ENCODE peak calls at places on chromosomes 13 and 19, in ten cellular contexts. M is mammary epithelial cell; N is HCT116; V is brain microvascular endothelial cell; W is pancreas; T is stomach; P is psoas muscle; Q is heart left ventricle; O is IMR-90; Y is CD4-positive, alpha-beta T cell. R is an unnamed sample.

GRCh38 chr19:8399681-8400188 is 9.6 kb downstream of the RAB11B start:
- DNase-seq in M (no peak), N (no peak), V (no peak), W (peak; percentile 36), T (no peak), P (no peak), Q (no peak), O (no peak), Y (no peak), R (no peak)

GRCh38 chr13:72062566-72062965 is 195.6 kb upstream of the DACH1 start:
- DNase-seq in M (peak; percentile 32), N (no peak), V (no peak), W (no peak), T (no peak), P (peak; percentile 9), Q (peak; percentile 9), O (no peak), Y (no peak), R (no peak)

GRCh38 chr13:98143601-98144500 is 957 bp downstream of the FARP1 start:
- DNase-seq in M (peak; percentile 44), N (no peak), V (no peak), W (no peak), T (no peak), P (peak; percentile 34), Q (peak; percentile 27), O (peak; percentile 44), Y (no peak), R (no peak)

GRCh38 chr19:35350591-35350990 is 2.9 kb downstream of the FFAR1 start:
- DNase-seq in M (no peak), N (no peak), V (no peak), W (no peak), T (no peak), P (no peak), Q (no peak), O (no peak), Y (no peak), R (no peak)

GRCh38 chr19:3034194-3034844 is 5.2 kb upstream of the TLE2 start:
- DNase-seq in M (no peak), N (no peak), V (no peak), W (peak; percentile 39), T (no peak), P (no peak), Q (no peak), O (peak; percentile 64), Y (no peak), R (no peak)

GRCh38 chr13:80374453-80374852 is 33.5 kb upstream of the SPRY2 start:
- DNase-seq in M (no peak), N (no peak), V (no peak), W (no peak), T (no peak), P (peak; percentile 82), Q (peak; percentile 36), O (no peak), Y (no peak), R (no peak)

GRCh38 chr19:42471554-42472249 is 29.0 kb upstream of the CXCL17 start:
- DNase-seq in M (peak; percentile 55), N (no peak), V (peak; percentile 9), W (no peak), T (peak; percentile 46), P (no peak), Q (no peak), O (peak; percentile 5), Y (no peak), R (no peak)

GRCh38 chr13:50400930-50401553 is 385.8 kb downstream of the KCNRG start:
- DNase-seq in M (peak; percentile 89), N (no peak), V (peak; percentile 73), W (no peak), T (no peak), P (no peak), Q (no peak), O (peak; percentile 92), Y (no peak), R (no peak)

GRCh38 chr19:1122972-1123363 is 19.2 kb downstream of the GPX4 start:
- DNase-seq in M (peak; percentile 69), N (peak; percentile 55), V (peak; percentile 60), W (peak; percentile 73), T (peak; percentile 80), P (peak; percentile 78), Q (no peak), O (peak; percentile 56), Y (no peak), R (peak; percentile 82)

GRCh38 chr13:26423634-26424033 is 133.8 kb upstream of the WASF3 start:
- DNase-seq in M (no peak), N (no peak), V (no peak), W (no peak), T (no peak), P (peak; percentile 45), Q (peak; percentile 17), O (peak; percentile 51), Y (no peak), R (no peak)

GRCh38 chr13:25905411-25906010 is 146.3 kb downstream of the SHISA2 start:
- DNase-seq in M (no peak), N (no peak), V (no peak), W (no peak), T (no peak), P (no peak), Q (no peak), O (no peak), Y (no peak), R (no peak)

GRCh38 chr13:30618186-30618937 is 642 bp downstream of the USPL1 start:
- DNase-seq in M (peak; percentile 23), N (no peak), V (no peak), W (peak; percentile 42), T (peak; percentile 27), P (no peak), Q (no peak), O (no peak), Y (no peak), R (no peak)

GRCh38 chr19:19538767-19539166 is 702 bp downstream of the CILP2 start:
- DNase-seq in M (no peak), N (no peak), V (no peak), W (peak; percentile 14), T (no peak), P (no peak), Q (no peak), O (no peak), Y (no peak), R (no peak)

DNA sequence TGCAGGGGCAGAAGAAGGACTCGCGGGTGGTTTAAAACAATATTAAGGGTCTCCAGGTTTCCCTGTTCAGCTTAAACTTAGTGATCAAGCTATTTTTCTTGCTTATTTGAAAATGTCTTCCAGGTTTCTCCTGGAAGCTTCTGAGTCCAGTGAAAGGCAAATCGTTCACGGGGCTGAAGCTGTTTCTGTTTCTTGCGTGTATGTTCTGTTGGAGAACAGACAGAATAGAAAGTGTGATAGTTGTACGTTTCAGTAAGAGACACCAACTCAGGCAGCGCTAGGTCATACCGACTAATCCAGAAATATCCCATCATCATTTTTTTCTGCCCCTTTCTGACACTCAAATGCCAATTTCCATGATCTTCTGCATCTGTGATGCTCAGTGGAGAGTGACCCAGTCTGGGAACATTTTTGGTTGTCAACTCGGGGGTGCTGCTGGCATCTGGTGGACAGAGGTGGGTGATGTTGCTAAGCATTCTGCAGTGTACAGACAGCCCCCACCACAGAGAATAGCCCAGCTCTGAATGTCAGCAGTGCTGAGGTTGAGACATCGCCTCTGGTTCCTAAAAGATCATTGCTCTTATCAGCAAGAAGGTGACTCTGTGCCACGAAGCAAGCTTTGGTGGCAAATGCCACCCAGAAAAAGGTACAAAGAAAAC is 4.3 kb downstream of the KLF2 start:
- DNase-seq in M (no peak), N (no peak), V (no peak), W (no peak), T (no peak), P (no peak), Q (peak; percentile 59), O (peak; percentile 49), Y (peak; percentile 65), R (no peak)
- TF ChIP-seq CTCF in M (no peak), N (no peak), V (peak; percentile 41), W (no peak), T (no peak), P (no peak), Q (no peak), O (no peak), Y (no peak), R (no peak)

GRCh38 chr19:16259385-16260159 is 61.9 kb downstream of the AP1M1 start:
- DNase-seq in M (no peak), N (no peak), V (no peak), W (no peak), T (no peak), P (no peak), Q (no peak), O (no peak), Y (no peak), R (no peak)

GRCh38 chr19:16257509-16258002 is 59.8 kb downstream of the AP1M1 start:
- DNase-seq in M (no peak), N (no peak), V (no peak), W (no peak), T (no peak), P (no peak), Q (no peak), O (no peak), Y (no peak), R (no peak)

GRCh38 chr19:16260794-16261161 is 63.1 kb downstream of the AP1M1 start:
- DNase-seq in M (no peak), N (no peak), V (no peak), W (no peak), T (no peak), P (no peak), Q (no peak), O (no peak), Y (no peak), R (no peak)

GRCh38 chr19:16260160-16260793 is 62.6 kb downstream of the AP1M1 start:
- DNase-seq in M (no peak), N (no peak), V (no peak), W (no peak), T (no peak), P (no peak), Q (no peak), O (no peak), Y (no peak), R (no peak)

GRCh38 chr19:16258440-16258903 is 60.8 kb downstream of the AP1M1 start:
- DNase-seq in M (no peak), N (no peak), V (peak; percentile 14), W (no peak), T (peak; percentile 68), P (peak; percentile 63), Q (peak; percentile 89), O (no peak), Y (no peak), R (peak; percentile 64)
- H3K27ac ChIP-seq in M (no peak overlapping the region), N (no peak overlapping the region), V (no peak overlapping the region), W (peak overlapping the region; percentile 10), T (peak overlapping the region; percentile 83), P (peak overlapping the region; percentile 62), Q (peak overlapping the region; percentile 88), O (no peak overlapping the region), Y (no peak overlapping the region), R (peak overlapping the region; percentile 94)

GRCh38 chr13:32911506-32911905 is 104.7 kb upstream of the KL start:
- DNase-seq in M (peak; percentile 51), N (peak; percentile 60), V (peak; percentile 51), W (no peak), T (no peak), P (no peak), Q (no peak), O (peak; percentile 57), Y (no peak), R (no peak)
- TF ChIP-seq CTCF in M (peak; percentile 85), N (peak; percentile 46), V (peak; percentile 75), W (no peak), T (no peak), P (no peak), Q (peak; percentile 39), O (peak; percentile 52), Y (no peak), R (peak; percentile 16)

DNA sequence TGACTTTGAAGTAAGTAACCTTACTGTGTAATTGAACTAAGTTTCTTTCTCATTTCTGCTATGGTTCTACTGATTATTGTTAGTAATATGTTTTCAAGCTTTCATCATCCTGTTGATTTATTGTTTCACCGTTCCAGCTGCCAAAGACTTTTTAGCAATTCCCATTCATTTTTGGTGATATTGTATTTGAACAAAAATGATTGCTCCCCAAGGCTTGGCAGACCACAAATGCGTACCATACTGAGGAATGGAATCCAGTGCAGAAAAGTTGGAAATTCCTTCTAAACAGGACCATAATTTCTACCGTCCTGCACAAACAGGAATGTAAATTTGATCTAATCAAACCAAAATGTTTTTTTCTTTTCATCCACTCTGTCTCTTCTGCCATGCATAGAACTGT is 10.7 kb downstream of the EPSTI1 start:
- DNase-seq in M (no peak), N (no peak), V (no peak), W (no peak), T (no peak), P (no peak), Q (no peak), O (peak; percentile 54), Y (no peak), R (no peak)
- H3K27ac ChIP-seq in M (no peak overlapping the region), N (no peak overlapping the region), V (no peak overlapping the region), W (peak overlapping the region; percentile 3), T (no peak overlapping the region), P (no peak overlapping the region), Q (no peak overlapping the region), O (no peak overlapping the region), Y (no peak overlapping the region), R (no peak overlapping the region)

R was measured in lung.